ENCODE peak calls at places on chromosomes 12 and 14, in eight cellular contexts. D is neural crest cell, O is HFF-Myc, X is PC-3, Z is MM.1S, Q is right atrium auricular region, U is AG09309, T is WTC11. I is an unnamed sample.

GRCh38 chr12:3200032-3200617 is 122.9 kb downstream of the TSPAN9 start:
- DNase-seq in U (no peak), T (peak; percentile 93), Z (no peak), Q (no peak), D (peak; percentile 75), O (no peak), X (peak; percentile 30), I (peak; percentile 92)

GRCh38 chr12:119911147-119911546 is 34.0 kb upstream of the CIT start:
- DNase-seq in Q (no peak), U (peak; percentile 53), X (peak; percentile 55), Z (no peak), O (peak; percentile 29), T (no peak), D (no peak), I (no peak)

GRCh38 chr12:64127811-64128210 is 94.3 kb downstream of the KICS2 start:
- DNase-seq in Q (no peak), T (no peak), U (no peak), X (no peak), Z (no peak), O (no peak), D (no peak), I (no peak)

GRCh38 chr14:59543873-59544272 is 32.7 kb downstream of the CCDC175 start:
- DNase-seq in Z (no peak), T (no peak), U (no peak), D (no peak), X (no peak), O (no peak), Q (no peak), I (no peak)

GRCh38 chr12:12992418-12993175 is 7.5 kb downstream of the HEBP1 start:
- DNase-seq in T (no peak), U (peak; percentile 87), O (peak; percentile 27), X (no peak), D (no peak), Q (peak; percentile 80), Z (peak; percentile 59), I (no peak)

GRCh38 chr14:86961106-86961716 is 1031.8 kb downstream of the GALC start:
- DNase-seq in Q (no peak), T (peak; percentile 35), D (no peak), X (peak; percentile 38), U (no peak), Z (peak; percentile 7), O (no peak), I (no peak)

GRCh38 chr14:35339761-35340406 is 47.7 kb downstream of the PSMA6 start:
- DNase-seq in T (no peak), D (no peak), Z (no peak), Q (no peak), O (no peak), U (no peak), X (no peak), I (no peak)

GRCh38 chr12:13472690-13473089 is 276.2 kb downstream of the EMP1 start:
- DNase-seq in T (no peak), Q (no peak), U (no peak), X (peak; percentile 41), O (no peak), D (no peak), Z (peak; percentile 76), I (no peak)

GRCh38 chr14:70018713-70019201 is 139.5 kb downstream of the SMOC1 start:
- DNase-seq in Q (no peak), U (no peak), Z (peak; percentile 87), D (no peak), X (no peak), O (no peak), T (no peak), I (no peak)

GRCh38 chr14:97723834-97724770 is 926.9 kb downstream of the VRK1 start:
- DNase-seq in X (no peak), D (no peak), T (no peak), Z (no peak), U (no peak), O (no peak), Q (no peak), I (no peak)

GRCh38 chr12:49069507-49070346 is at the start of gene RHEBL1:
- DNase-seq in X (peak; percentile 98), T (peak; percentile 95), U (peak; percentile 71), O (peak; percentile 88), Z (peak; percentile 99), D (peak; percentile 98), Q (peak; percentile 99), I (peak; percentile 99)

GRCh38 chr14:52063107-52063506 is 5.8 kb downstream of the NID2 start:
- DNase-seq in X (no peak), D (no peak), O (no peak), Z (no peak), T (no peak), Q (no peak), U (no peak), I (no peak)

DNA sequence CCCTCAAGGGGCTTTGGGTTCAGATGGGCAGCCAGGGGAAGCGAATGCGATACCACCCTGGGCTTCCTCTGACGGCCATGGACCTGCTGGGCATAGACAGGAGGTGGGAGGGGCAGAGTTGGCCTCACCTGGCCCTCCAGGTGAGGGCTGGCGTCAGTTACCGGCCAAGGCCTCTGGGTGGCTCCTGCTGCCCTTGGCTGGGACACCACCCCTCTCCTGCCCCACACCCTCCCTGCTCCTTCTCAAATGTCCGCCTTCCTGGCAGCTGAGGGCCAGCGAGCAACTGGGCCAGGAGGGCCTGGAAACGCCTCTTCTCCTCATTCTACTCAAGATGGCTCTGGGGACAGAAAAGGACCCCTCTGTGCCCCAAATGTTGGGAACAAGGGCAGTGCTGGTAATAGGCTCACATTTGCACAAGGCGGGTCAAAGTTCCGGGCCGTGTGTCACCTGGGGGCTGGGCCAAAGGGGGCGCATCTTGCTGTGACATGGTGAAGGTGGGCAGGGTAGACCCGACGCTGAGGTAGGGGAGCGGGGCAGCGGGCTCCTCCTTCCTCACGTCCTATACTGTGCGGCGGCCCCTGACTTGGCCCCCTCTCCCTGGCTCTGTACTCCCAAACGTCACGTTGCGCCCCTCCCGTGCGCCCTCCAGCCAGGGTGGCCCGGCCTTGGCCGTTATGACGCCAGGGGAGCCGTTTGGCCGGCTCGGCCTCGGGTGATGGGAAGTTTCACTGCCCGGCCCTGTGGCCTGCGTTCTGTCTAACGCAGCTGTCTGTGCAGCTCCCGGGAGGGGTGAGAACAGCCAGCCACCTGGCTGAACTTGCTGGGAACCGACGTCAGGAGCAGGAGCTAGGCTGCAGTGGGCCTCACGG is 18.1 kb upstream of the DLK1 start:
- DNase-seq in Z (no peak), X (peak; percentile 84), O (no peak), D (no peak), U (no peak), T (peak; percentile 87), Q (no peak), I (no peak)
- TF ChIP-seq CTCF in Z (no peak), X (peak; percentile 74), O (no peak), D (no peak), U (no peak), T (peak; percentile 20), Q (no peak), I (no peak)

GRCh38 chr12:27523642-27524488 is at the start of gene PPFIBP1:
- DNase-seq in Z (peak; percentile 96), X (peak; percentile 100), U (peak; percentile 93), D (peak; percentile 97), O (peak; percentile 95), T (peak; percentile 100), Q (peak; percentile 100), I (peak; percentile 100)

GRCh38 chr12:27525373-27525772 is 1.4 kb downstream of the PPFIBP1 start:
- DNase-seq in Q (no peak), T (peak; percentile 25), U (no peak), X (peak; percentile 88), D (no peak), O (no peak), Z (no peak), I (no peak)

GRCh38 chr12:27524839-27525238 is 833 bp downstream of the PPFIBP1 start:
- DNase-seq in Z (no peak), O (no peak), T (no peak), X (peak; percentile 42), U (no peak), Q (no peak), D (no peak), I (no peak)

GRCh38 chr12:27523305-27523641 is 733 bp upstream of the PPFIBP1 start:
- DNase-seq in O (no peak), X (peak; percentile 16), T (no peak), D (no peak), U (no peak), Q (no peak), Z (peak; percentile 10), I (no peak)

DNA sequence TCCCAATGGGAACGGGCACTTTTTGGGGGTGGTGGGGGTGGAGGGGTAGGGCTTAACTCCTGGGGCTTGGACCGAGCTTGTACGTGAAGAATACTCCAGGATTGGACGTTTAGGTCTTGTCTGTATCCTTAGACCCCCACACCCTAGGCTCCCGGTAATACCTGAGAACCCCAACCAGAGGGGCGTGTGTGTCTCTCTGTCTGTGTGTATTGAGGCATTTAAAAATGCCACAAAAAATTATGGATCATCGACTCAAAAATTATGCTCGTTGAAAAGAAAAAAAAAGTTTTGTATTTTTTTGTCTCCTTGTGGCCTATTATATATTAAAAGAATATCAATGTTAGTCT is 456 bp downstream of the PPFIBP1 start:
- DNase-seq in Q (no peak), X (no peak), U (no peak), T (no peak), O (no peak), D (no peak), Z (no peak), I (no peak)
- TF ChIP-seq CTCF in Q (no peak), X (no peak), U (no peak), T (no peak), O (no peak), D (peak; percentile 38), Z (no peak), I (no peak)

DNA sequence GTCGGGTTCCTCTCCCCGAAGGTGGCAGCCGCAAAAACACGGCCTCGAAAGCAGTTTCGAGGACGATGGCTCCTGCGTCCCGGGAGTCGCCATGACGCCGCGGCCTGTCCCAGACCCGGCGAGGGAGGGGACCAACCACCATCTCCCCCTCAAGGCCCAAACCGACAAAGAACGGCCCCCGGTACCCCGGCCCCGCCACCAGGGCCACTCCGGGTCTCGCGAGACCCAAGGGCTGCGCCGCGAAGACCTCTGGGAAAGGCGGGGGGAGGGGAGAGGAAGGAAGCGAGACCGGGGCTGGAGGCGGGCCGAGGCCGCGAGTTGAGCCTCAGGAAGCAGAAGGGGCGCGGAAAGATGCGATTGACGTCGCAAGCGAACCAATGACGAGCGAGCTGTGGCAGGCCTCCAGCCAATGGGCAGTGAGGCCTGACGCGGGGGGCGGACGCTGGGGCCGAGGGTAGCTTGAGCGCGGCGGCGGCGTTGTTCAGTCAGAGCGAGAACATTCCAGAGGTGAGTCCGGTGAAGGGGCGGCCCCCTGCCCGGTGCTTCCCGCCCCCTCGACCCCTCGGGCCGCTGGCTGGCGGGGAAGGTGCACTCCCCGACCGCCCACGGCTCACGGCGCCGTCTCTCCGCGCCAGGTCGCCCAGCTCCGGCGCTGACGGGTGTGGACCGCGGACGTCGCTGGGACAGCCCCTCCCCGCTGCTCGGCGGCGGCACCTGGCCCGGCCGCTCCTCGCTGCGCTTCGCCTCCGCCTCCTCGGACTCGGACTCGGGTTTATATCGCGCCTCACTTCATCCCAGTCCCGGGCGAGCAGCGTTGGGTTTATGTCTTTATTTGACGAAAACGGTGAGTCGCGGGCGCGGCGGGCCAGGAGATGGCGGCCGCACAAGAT is at the start of gene EIF5:
- DNase-seq in D (peak; percentile 98), X (peak; percentile 98), O (peak; percentile 93), Z (peak; percentile 92), Q (peak; percentile 99), U (peak; percentile 93), T (peak; percentile 98), I (peak; percentile 98)
- TF ChIP-seq CTCF in D (peak; percentile 52), X (no peak), O (no peak), Z (no peak), Q (no peak), U (peak; percentile 19), T (no peak), I (peak; percentile 10)

DNA sequence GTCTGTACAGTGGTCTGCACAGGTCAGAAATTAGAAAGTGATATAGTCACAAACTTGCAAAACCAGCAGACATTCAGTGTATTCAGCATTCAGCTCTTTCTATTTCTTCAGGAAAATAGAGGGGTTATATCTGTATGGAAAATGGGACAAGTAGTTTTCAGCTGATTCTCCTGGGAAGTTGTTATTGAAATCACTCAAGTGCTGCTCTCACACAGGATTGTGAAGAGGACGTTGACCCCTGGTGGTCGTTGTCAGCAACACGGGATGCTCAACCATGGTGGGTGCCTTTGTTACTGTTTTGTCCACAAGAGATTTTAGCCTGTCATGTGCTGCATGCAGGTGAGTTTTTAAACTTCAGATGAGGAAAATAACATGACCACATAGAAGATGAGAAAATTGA is 981.8 kb downstream of the TMEM121 start:
- DNase-seq in T (no peak), U (no peak), Q (no peak), D (no peak), O (no peak), X (no peak), Z (no peak), I (no peak)
- TF ChIP-seq CTCF in T (no peak), U (no peak), Q (no peak), D (no peak), O (no peak), X (no peak), Z (no peak), I (no peak)